ENCODE peak calls at places on chromosomes 3 and 15, in eight cellular contexts. X is D721Med; P is activated T-cell treated with anti-CD3 and anti-CD28 coated beads for 4 hours; H is activated effector memory CD4-positive, alpha-beta T cell treated with Interleukin-2 at 50 U/mL for 16 hours; M is T1000; U is Kasumi-1; G is HCT116; D is posterior vena cava. E is an unnamed sample.

GRCh38 chr15:75739791-75740190 is 27.1 kb upstream of the CSPG4 start:
- DNase-seq in X (no peak), H (no peak), G (no peak), D (peak; percentile 40), U (no peak), M (no peak), P (no peak), E (no peak)

GRCh38 chr3:132135628-132136333 is 101.0 kb upstream of the CPNE4 start:
- DNase-seq in X (no peak), U (no peak), G (peak; percentile 3), H (no peak), D (no peak), M (peak; percentile 57), P (no peak), E (no peak)

GRCh38 chr3:157888040-157888439 is 218.2 kb downstream of the SHOX2 start:
- DNase-seq in M (no peak), X (no peak), H (no peak), P (no peak), D (no peak), U (no peak), G (no peak), E (no peak)

GRCh38 chr3:157125101-157125500 is 34.8 kb downstream of the CCNL1 start:
- DNase-seq in X (no peak), D (no peak), P (no peak), U (no peak), G (no peak), M (no peak), H (no peak), E (no peak)

GRCh38 chr3:29932662-29933316 is 651.9 kb downstream of the RBMS3 start:
- DNase-seq in D (no peak), H (no peak), X (no peak), U (no peak), M (no peak), P (no peak), G (no peak), E (no peak)

GRCh38 chr15:61228025-61228901 is 839 bp downstream of the RORA start:
- DNase-seq in M (no peak), H (no peak), P (no peak), X (no peak), U (no peak), D (no peak), G (no peak), E (peak; percentile 57)

GRCh38 chr3:33016846-33017405 is 65.5 kb downstream of the CCR4 start:
- DNase-seq in X (no peak), M (no peak), H (no peak), U (no peak), G (no peak), P (no peak), D (no peak), E (no peak)

GRCh38 chr3:150751781-150752263 is 11.1 kb downstream of the SIAH2 start:
- DNase-seq in H (no peak), D (no peak), X (no peak), M (no peak), G (no peak), U (no peak), P (no peak), E (no peak)

GRCh38 chr3:184544513-184544861 is 17.1 kb upstream of the EPHB3 start:
- DNase-seq in X (no peak), D (no peak), M (no peak), H (no peak), U (no peak), P (no peak), G (no peak), E (no peak)

GRCh38 chr15:92385096-92385495 is 8.6 kb upstream of the ST8SIA2 start:
- DNase-seq in D (no peak), U (no peak), M (no peak), X (no peak), P (no peak), G (no peak), H (no peak), E (no peak)

GRCh38 chr3:142279965-142280590 is 54.7 kb upstream of the GK5 start:
- DNase-seq in M (peak; percentile 43), P (peak; percentile 17), X (peak; percentile 26), D (no peak), H (peak; percentile 3), G (peak; percentile 71), U (peak; percentile 81), E (no peak)

GRCh38 chr15:27082526-27082925 is 111.5 kb downstream of the GABRG3 start:
- DNase-seq in M (no peak), D (no peak), H (no peak), X (no peak), U (no peak), P (no peak), G (no peak), E (no peak)

GRCh38 chr3:11479230-11479620 is 164.5 kb downstream of the VGLL4 start:
- DNase-seq in G (no peak), P (no peak), D (no peak), M (no peak), U (no peak), X (no peak), H (no peak), E (no peak)

GRCh38 chr3:97917813-97918536 is 54.3 kb downstream of the RIOX2 start:
- DNase-seq in G (no peak), U (no peak), H (no peak), X (no peak), D (no peak), M (no peak), P (no peak), E (no peak)

GRCh38 chr3:114332342-114333179 is 38.7 kb downstream of the TIGIT start:
- DNase-seq in D (no peak), X (no peak), P (no peak), U (no peak), G (no peak), H (no peak), M (no peak), E (no peak)

GRCh38 chr15:99755692-99756409 is 22.6 kb upstream of the LYSMD4 start:
- DNase-seq in G (peak; percentile 56), X (peak; percentile 63), U (peak; percentile 88), M (peak; percentile 34), P (no peak), D (no peak), H (no peak), E (no peak)

GRCh38 chr15:57033715-57034439 is 115.4 kb downstream of the TCF12 start:
- DNase-seq in D (no peak), H (no peak), X (no peak), P (no peak), U (no peak), G (no peak), M (no peak), E (no peak)

GRCh38 chr3:71076361-71076997 is 507.0 kb downstream of the FOXP1 start:
- DNase-seq in X (no peak), U (no peak), D (no peak), P (no peak), M (no peak), G (no peak), H (no peak), E (no peak)

GRCh38 chr3:128040660-128041059 is 11.6 kb upstream of the SEC61A1 start:
- DNase-seq in D (no peak), U (no peak), G (no peak), X (no peak), H (no peak), P (no peak), M (no peak), E (no peak)

GRCh38 chr3:40768536-40768935 is 243.8 kb downstream of the ZNF621 start:
- DNase-seq in H (no peak), M (no peak), D (no peak), U (no peak), P (no peak), X (no peak), G (no peak), E (no peak)

GRCh38 chr3:16313955-16314645 is 49.1 kb downstream of the OXNAD1 start:
- DNase-seq in G (no peak), U (no peak), X (no peak), M (no peak), P (no peak), D (no peak), H (no peak), E (no peak)

E was measured in mesothelial cell of epicardium.